ENCODE peak calls at places on chromosomes 11 and 22, in seven cellular contexts. U is fibroblast of mammary gland, F is K562, X is cardiac fibroblast, G is hepatocyte, K is A549, I is uterus. J is an unnamed sample.
A peak's percentile ranks its signal among the peaks of the same experiment; 100 is the strongest.

GRCh38 chr11:7577226-7577882 is 63.6 kb downstream of the PPFIBP2 start:
- DNase-seq in U (peak; percentile 37), F (no peak), X (no peak), G (peak; percentile 68), K (no peak), I (peak; percentile 64), J (no peak)

GRCh38 chr22:39244073-39244495 is 698 bp downstream of the PDGFB start:
- DNase-seq in U (no peak), F (peak; percentile 56), X (no peak), G (no peak), K (no peak), I (no peak), J (no peak)

GRCh38 chr11:61372659-61373058 is 10.5 kb downstream of the TMEM138 start:
- DNase-seq in U (no peak), F (no peak), X (no peak), G (no peak), K (no peak), I (no peak), J (no peak)

GRCh38 chr11:84655729-84656128 is 971.4 kb downstream of the DLG2 start:
- DNase-seq in U (no peak), F (no peak), X (no peak), G (no peak), K (no peak), I (no peak), J (no peak)

GRCh38 chr11:859394-860131 is 16.9 kb downstream of the TSPAN4 start:
- DNase-seq in U (peak; percentile 90), F (peak; percentile 59), X (peak; percentile 82), G (peak; percentile 87), K (peak; percentile 65), I (peak; percentile 86), J (no peak)

GRCh38 chr11:88414981-88415391 is 77.5 kb upstream of the CTSC start:
- DNase-seq in U (no peak), F (no peak), X (peak; percentile 51), G (no peak), K (no peak), I (no peak), J (peak; percentile 27)

GRCh38 chr22:20024225-20025087 is 3.5 kb downstream of the TANGO2 start:
- DNase-seq in U (no peak), F (no peak), X (no peak), G (no peak), K (no peak), I (no peak), J (no peak)

GRCh38 chr11:66835762-66836405 is 7.4 kb upstream of the RCE1 start:
- DNase-seq in U (peak; percentile 80), F (no peak), X (peak; percentile 76), G (no peak), K (no peak), I (no peak), J (peak; percentile 2)

GRCh38 chr22:19429950-19430889 is 1.3 kb downstream of the HIRA start:
- DNase-seq in U (peak; percentile 80), F (peak; percentile 77), X (peak; percentile 66), G (peak; percentile 79), K (no peak), I (no peak), J (peak; percentile 60)

GRCh38 chr11:70931430-70931829 is 320.9 kb downstream of the SHANK2 start:
- DNase-seq in U (no peak), F (no peak), X (no peak), G (no peak), K (no peak), I (no peak), J (no peak)

GRCh38 chr22:48894064-48894671 is 933.5 kb downstream of the BRD1 start:
- DNase-seq in U (no peak), F (peak; percentile 37), X (no peak), G (no peak), K (peak; percentile 5), I (no peak), J (no peak)

GRCh38 chr11:131186629-131187075 is 183.8 kb upstream of the NTM start:
- DNase-seq in U (no peak), F (no peak), X (no peak), G (no peak), K (no peak), I (no peak), J (peak; percentile 84)

GRCh38 chr22:38455530-38456271 is 702 bp upstream of the KCNJ4 start:
- DNase-seq in U (no peak), F (peak; percentile 81), X (no peak), G (peak; percentile 60), K (no peak), I (no peak), J (peak; percentile 41)

GRCh38 chr11:128323381-128323780 is 264.0 kb downstream of the ETS1 start:
- DNase-seq in U (peak; percentile 53), F (no peak), X (peak; percentile 67), G (peak; percentile 46), K (no peak), I (no peak), J (peak; percentile 63)

GRCh38 chr22:37544955-37545702 is 15.2 kb upstream of the CDC42EP1 start:
- DNase-seq in U (peak; percentile 66), F (no peak), X (peak; percentile 80), G (peak; percentile 86), K (peak; percentile 62), I (peak; percentile 78), J (peak; percentile 46)

GRCh38 chr11:75531325-75531724 is 5.6 kb upstream of the GDPD5 start:
- DNase-seq in U (no peak), F (no peak), X (no peak), G (no peak), K (no peak), I (no peak), J (no peak)

GRCh38 chr11:60922906-60923305 is 1.4 kb upstream of the TMEM132A start:
- DNase-seq in U (no peak), F (no peak), X (no peak), G (no peak), K (no peak), I (no peak), J (no peak)

GRCh38 chr11:66051371-66051765 is 796 bp upstream of the SF3B2 start:
- DNase-seq in U (no peak), F (no peak), X (no peak), G (no peak), K (no peak), I (no peak), J (no peak)

GRCh38 chr11:19683141-19683805 is 29.4 kb upstream of the NAV2 start:
- DNase-seq in U (peak; percentile 42), F (no peak), X (peak; percentile 32), G (no peak), K (no peak), I (no peak), J (no peak)

GRCh38 chr11:534197-534591 is 1.2 kb downstream of the HRAS start:
- DNase-seq in U (no peak), F (no peak), X (no peak), G (peak; percentile 2), K (no peak), I (peak; percentile 23), J (no peak)

GRCh38 chr11:84965484-84965883 is 661.7 kb downstream of the DLG2 start:
- DNase-seq in U (no peak), F (no peak), X (no peak), G (no peak), K (no peak), I (no peak), J (no peak)

GRCh38 chr11:117203069-117203407 is 3.9 kb downstream of the TAGLN start:
- DNase-seq in U (no peak), F (no peak), X (no peak), G (no peak), K (no peak), I (no peak), J (no peak)
- H3K4me3 ChIP-seq in U (no peak overlapping the region), F (no peak overlapping the region), X (no peak overlapping the region), G (no peak overlapping the region), K (no peak overlapping the region), I (peak overlapping the region; percentile 58), J (no peak overlapping the region)

DNA sequence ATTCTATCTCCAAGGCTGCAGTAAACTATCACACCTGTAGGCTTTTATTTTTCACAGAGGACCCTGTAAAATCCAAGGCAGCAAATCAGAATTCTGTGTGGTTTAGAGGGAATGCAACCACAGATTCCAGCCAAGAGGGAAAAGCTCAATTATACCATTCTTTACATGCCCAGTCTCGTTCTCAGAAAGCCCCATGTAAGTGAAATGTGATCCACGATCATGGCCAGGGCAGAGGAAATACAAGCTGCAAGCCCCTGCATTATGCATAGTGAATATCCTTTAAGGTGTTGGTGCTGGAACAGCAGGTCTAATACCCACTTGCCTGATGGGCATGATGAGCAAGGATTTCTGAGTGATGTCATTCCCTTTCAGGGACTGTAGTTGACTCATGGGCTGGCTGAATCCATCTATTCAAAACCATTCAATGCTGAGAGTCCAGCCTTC is 198.7 kb upstream of the MTMR2 start:
- DNase-seq in U (no peak), F (no peak), X (no peak), G (no peak), K (no peak), I (no peak), J (no peak)
- TF ChIP-seq CTCF in U (no peak), F (no peak), X (no peak), G (no peak), K (no peak), I (no peak), J (no peak)

GRCh38 chr11:116427337-116427902 is 345.4 kb downstream of the BUD13 start:
- DNase-seq in U (no peak), F (no peak), X (no peak), G (peak; percentile 54), K (no peak), I (no peak), J (no peak)

GRCh38 chr11:116422976-116423375 is 349.8 kb downstream of the BUD13 start:
- DNase-seq in U (no peak), F (no peak), X (no peak), G (no peak), K (no peak), I (no peak), J (no peak)

GRCh38 chr11:116426761-116427160 is 346.0 kb downstream of the BUD13 start:
- DNase-seq in U (no peak), F (no peak), X (no peak), G (no peak), K (no peak), I (no peak), J (no peak)

GRCh38 chr11:116422556-116422955 is 350.2 kb downstream of the BUD13 start:
- DNase-seq in U (no peak), F (no peak), X (no peak), G (no peak), K (no peak), I (no peak), J (no peak)

DNA sequence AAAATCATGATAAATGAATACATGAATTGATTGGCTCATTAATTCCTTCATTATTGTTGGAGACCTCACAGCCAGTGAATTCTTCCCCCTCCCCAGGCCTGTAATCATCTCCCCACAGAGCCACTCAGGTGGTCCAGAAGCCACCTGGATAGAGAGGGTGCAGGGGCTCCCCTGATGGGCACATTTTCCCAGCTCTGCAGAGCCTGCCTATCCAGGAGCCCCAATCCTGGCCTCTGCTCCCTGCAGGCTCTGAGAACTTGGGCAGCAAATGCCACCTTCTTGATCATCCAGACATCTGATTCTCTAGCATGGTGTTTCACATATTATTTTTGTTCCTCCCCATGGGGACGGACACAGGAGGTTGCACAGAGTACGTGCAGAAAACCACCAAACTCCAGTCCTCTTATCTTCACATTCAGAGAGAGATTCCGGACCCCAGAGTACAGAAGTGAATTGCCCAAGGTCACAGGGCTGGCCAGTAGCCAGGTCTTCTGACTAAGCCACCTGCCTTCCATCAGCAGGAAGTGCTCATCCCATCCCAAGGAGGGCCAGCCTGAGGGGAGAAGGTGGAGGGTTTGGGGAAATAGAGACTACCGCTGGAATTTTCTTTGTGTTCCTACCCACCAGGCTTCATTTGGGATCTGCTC is 348.0 kb downstream of the BUD13 start:
- DNase-seq in U (no peak), F (no peak), X (no peak), G (peak; percentile 48), K (no peak), I (no peak), J (no peak)
- H3K4me3 ChIP-seq in U (no peak overlapping the region), F (no peak overlapping the region), X (no peak overlapping the region), G (no peak overlapping the region), K (no peak overlapping the region), I (no peak overlapping the region), J (no peak overlapping the region)

GRCh38 chr11:64865286-64866172 is 12.9 kb downstream of the EHD1 start:
- DNase-seq in U (peak; percentile 95), F (no peak), X (peak; percentile 96), G (no peak), K (no peak), I (no peak), J (peak; percentile 91)
- TF ChIP-seq CTCF in U (peak; percentile 7), F (no peak), X (no peak), G (no peak), K (no peak), I (no peak), J (no peak)

J was measured in GM12865.